ENCODE peak calls at places on chromosomes 6 and 20, in four cellular contexts. C is WTC11, P is fibroblast of lung, A is fibroblast of pulmonary artery. J is an unnamed sample.

GRCh38 chr6:21873562-21873961 is 280.0 kb downstream of the SOX4 start:
- DNase-seq in A (peak; percentile 96), C (no peak), P (peak; percentile 97), J (no peak)

GRCh38 chr6:111032493-111033140 is 50.8 kb downstream of the RPF2 start:
- DNase-seq in C (no peak), A (peak; percentile 31), P (peak; percentile 53), J (no peak)

GRCh38 chr6:46325561-46326525 is 155.1 kb upstream of the ENPP5 start:
- DNase-seq in C (no peak), A (peak; percentile 21), P (peak; percentile 72), J (no peak)

GRCh38 chr20:38751360-38751976 is 3.2 kb downstream of the ACTR5 start:
- DNase-seq in A (peak; percentile 67), C (no peak), P (peak; percentile 59), J (no peak)

GRCh38 chr20:22995923-22996322 is 39.2 kb upstream of the SSTR4 start:
- DNase-seq in C (no peak), P (no peak), A (no peak), J (no peak)

GRCh38 chr6:35158520-35158919 is 17.4 kb upstream of the TCP11 start:
- DNase-seq in A (peak; percentile 54), P (no peak), C (no peak), J (no peak)

GRCh38 chr6:24126586-24127192 is 674 bp downstream of the NRSN1 start:
- DNase-seq in P (peak; percentile 55), A (peak; percentile 62), C (peak; percentile 77), J (no peak)

GRCh38 chr20:47351643-47352331 is 4.7 kb downstream of the ZMYND8 start:
- DNase-seq in A (peak; percentile 29), C (no peak), P (no peak), J (no peak)

GRCh38 chr6:166068768-166069167 is 98.9 kb downstream of the TBXT start:
- DNase-seq in C (no peak), A (no peak), P (no peak), J (no peak)

GRCh38 chr6:132910759-132911158 is 96.4 kb downstream of the RPS12 start:
- DNase-seq in C (no peak), A (no peak), P (no peak), J (no peak)

GRCh38 chr20:16027710-16028109 is 545.5 kb downstream of the KIF16B start:
- DNase-seq in C (no peak), P (no peak), A (no peak), J (no peak)

GRCh38 chr6:34358389-34358906 is 34.0 kb downstream of the NUDT3 start:
- DNase-seq in C (no peak), A (peak; percentile 49), P (peak; percentile 83), J (no peak)

GRCh38 chr6:154520280-154520679 is 9.8 kb upstream of the CNKSR3 start:
- DNase-seq in P (no peak), A (no peak), C (no peak), J (no peak)

J was measured in cardiac septum.